ENCODE peak calls at places on chromosomes 13 and 19, in seven cellular contexts. A is IMR-90, G is HepG2, F is GM12878, S is A549, V is K562, P is H1. K is an unnamed sample.

GRCh38 chr19:50649433-50650391 is at the start of gene C19orf81:
- DNase-seq in A (peak), G (no peak), F (no peak), S (peak), V (peak), P (peak), K (peak)

GRCh38 chr13:65965496-65965895 is 1264.6 kb downstream of the PCDH9 start:
- DNase-seq in A (peak), G (no peak), F (no peak), S (no peak), V (no peak), P (no peak), K (no peak)

GRCh38 chr19:16589917-16590316 is 17.7 kb upstream of the SLC35E1 start:
- DNase-seq in A (no peak), G (no peak), F (no peak), S (no peak), V (no peak), P (no peak), K (no peak)

GRCh38 chr13:99528547-99528946 is 27.3 kb downstream of the TM9SF2 start:
- DNase-seq in A (no peak), G (peak), F (no peak), S (peak), V (no peak), P (no peak), K (no peak)

GRCh38 chr13:75326173-75327131 is 155.5 kb downstream of the TBC1D4 start:
- DNase-seq in A (peak), G (no peak), F (no peak), S (no peak), V (peak), P (no peak), K (no peak)

GRCh38 chr13:81048026-81048461 is 707.1 kb upstream of the SPRY2 start:
- DNase-seq in A (no peak), G (no peak), F (peak), S (no peak), V (no peak), P (no peak), K (no peak)

GRCh38 chr19:57308514-57308913 is 11.8 kb upstream of the ZNF543 start:
- DNase-seq in A (no peak), G (no peak), F (no peak), S (no peak), V (no peak), P (no peak), K (no peak)

GRCh38 chr19:39112338-39112890 is 13.2 kb upstream of the PAK4 start:
- DNase-seq in A (no peak), G (no peak), F (no peak), S (peak), V (no peak), P (no peak), K (peak)

GRCh38 chr13:44237276-44237767 is 136.3 kb upstream of the SERP2 start:
- DNase-seq in A (peak), G (no peak), F (peak), S (peak), V (no peak), P (no peak), K (no peak)

GRCh38 chr13:79096099-79096498 is 310.0 kb downstream of the RBM26 start:
- DNase-seq in A (no peak), G (no peak), F (no peak), S (no peak), V (no peak), P (no peak), K (no peak)

GRCh38 chr19:27392027-27392632 is 1820.8 kb downstream of the UQCRFS1 start:
- DNase-seq in A (no peak), G (no peak), F (no peak), S (no peak), V (no peak), P (no peak), K (no peak)

GRCh38 chr13:50676602-50677001 is 166.9 kb downstream of the DLEU7 start:
- DNase-seq in A (peak), G (no peak), F (no peak), S (no peak), V (no peak), P (no peak), K (no peak)

GRCh38 chr13:50679321-50679720 is 164.2 kb downstream of the DLEU7 start:
- DNase-seq in A (no peak), G (no peak), F (no peak), S (no peak), V (no peak), P (no peak), K (no peak)

GRCh38 chr13:50677687-50678463 is 165.6 kb downstream of the DLEU7 start:
- DNase-seq in A (peak), G (no peak), F (no peak), S (no peak), V (no peak), P (no peak), K (no peak)

GRCh38 chr13:50682002-50682401 is 161.5 kb downstream of the DLEU7 start:
- DNase-seq in A (no peak), G (no peak), F (no peak), S (no peak), V (no peak), P (no peak), K (no peak)

GRCh38 chr13:50678464-50679162 is 164.9 kb downstream of the DLEU7 start:
- DNase-seq in A (peak), G (no peak), F (no peak), S (no peak), V (no peak), P (no peak), K (peak)
- TF ChIP-seq CEBPB in A (peak), G (no peak), F (no peak), S (no peak), V (no peak), P (no peak), K (peak)

DNA sequence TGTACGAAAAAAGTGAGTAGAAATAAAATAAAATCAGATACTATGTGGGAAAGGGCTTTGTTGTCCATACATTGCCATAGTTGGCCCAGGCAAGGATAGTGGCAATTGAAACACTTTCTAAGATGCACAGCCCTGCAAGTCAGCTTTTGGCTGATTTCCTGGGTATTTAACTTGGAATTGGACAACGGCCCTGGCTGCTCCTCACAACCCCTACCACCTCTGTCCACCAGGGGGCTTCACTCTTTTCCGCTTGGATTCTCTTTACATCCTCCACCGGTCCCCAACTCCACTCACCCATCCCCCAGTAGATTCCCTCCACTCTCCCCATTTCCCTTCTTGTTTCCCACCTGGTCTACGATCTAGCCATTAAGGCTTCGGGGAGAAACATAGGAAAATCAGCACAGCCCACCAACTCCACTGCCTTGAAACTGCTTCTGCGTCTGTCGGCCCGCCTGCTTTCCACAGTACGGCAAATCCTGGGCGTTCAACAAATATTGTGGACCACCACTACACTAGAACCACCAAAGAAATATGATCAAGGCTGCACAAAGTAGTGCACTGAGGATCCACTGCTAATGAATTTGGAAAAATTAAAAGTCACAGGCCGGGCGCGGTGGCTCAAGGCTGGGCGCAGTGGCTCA is 48.6 kb upstream of the GTF3A start:
- DNase-seq in A (peak), G (peak), F (no peak), S (peak), V (peak), P (peak), K (peak)
- TF ChIP-seq CEBPB in A (no peak), G (no peak), F (no peak), S (no peak), V (no peak), P (no peak), K (no peak)

GRCh38 chr13:67238277-67238859 is 8.2 kb upstream of the PCDH9 start:
- DNase-seq in A (peak), G (peak), F (no peak), S (no peak), V (peak), P (no peak), K (peak)
- TF ChIP-seq CEBPB in A (no peak), G (no peak), F (no peak), S (no peak), V (no peak), P (no peak), K (no peak)

GRCh38 chr13:112101360-112101930 is 34.5 kb downstream of the SOX1 start:
- DNase-seq in A (no peak), G (no peak), F (no peak), S (no peak), V (no peak), P (no peak), K (no peak)
- TF ChIP-seq CEBPB in A (no peak), G (no peak), F (no peak), S (no peak), V (no peak), P (no peak), K (no peak)

GRCh38 chr19:14611051-14611450 is 28.2 kb downstream of the CLEC17A start:
- DNase-seq in A (no peak), G (no peak), F (no peak), S (no peak), V (no peak), P (no peak), K (no peak)

GRCh38 chr19:14603990-14604387 is 21.1 kb downstream of the CLEC17A start:
- DNase-seq in A (no peak), G (no peak), F (peak), S (no peak), V (no peak), P (no peak), K (no peak)

DNA sequence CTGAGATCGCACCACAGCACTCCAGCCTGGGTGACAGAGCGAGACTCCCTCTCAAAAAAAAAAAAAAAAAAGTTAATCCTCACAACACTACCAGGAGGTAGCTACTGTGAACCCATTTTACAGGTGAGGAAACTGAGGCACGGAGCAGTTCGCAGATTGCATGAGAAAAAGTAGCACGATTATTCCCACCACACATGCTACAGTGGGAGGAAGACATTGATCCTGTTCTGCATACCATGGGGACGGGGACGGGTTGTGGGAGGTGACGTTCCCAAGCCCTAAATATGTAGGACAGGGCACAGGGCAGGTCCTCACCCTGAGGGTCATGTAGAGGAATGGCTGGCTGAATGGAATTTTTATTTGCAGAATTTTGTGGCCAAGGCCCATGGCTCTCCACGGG is 23.7 kb downstream of the CLEC17A start:
- DNase-seq in A (no peak), G (no peak), F (no peak), S (no peak), V (no peak), P (no peak), K (no peak)
- TF ChIP-seq CEBPB in A (no peak), G (no peak), F (no peak), S (no peak), V (no peak), P (no peak), K (no peak)

DNA sequence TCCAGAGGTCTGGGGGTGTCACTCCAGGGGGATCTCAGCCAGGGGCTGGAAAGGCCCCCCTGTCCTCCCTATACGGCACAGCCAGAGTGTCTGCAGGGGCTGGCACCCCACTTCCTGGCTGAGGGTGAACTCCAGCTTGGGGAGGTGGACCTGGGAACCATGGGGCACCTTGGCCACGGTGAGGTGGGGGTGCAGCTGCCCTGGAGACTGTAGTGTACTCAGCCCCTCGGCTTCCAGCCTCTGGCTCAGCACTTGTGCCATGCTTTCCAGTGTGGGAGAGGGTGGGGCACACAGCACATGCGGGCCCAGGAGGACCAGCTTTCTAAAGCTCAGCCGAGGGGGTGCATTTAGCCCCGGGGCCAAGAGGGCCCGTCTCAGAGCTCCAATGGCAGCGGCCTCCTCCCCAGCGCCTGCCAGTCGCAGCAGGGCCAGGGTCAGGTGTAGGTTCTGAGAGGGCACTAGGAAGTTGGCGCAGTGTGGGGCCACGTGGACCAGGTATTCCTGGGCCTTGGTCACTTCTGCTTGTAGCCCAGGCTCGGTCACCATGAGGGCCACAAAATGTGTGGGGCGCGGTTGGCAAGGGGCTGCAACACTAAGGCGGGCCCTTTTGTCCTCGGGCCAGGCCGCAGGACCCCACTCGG is 1.4 kb downstream of the LENG9 start:
- DNase-seq in A (no peak), G (no peak), F (no peak), S (no peak), V (no peak), P (no peak), K (no peak)
- TF ChIP-seq CEBPB in A (no peak), G (no peak), F (no peak), S (no peak), V (no peak), P (no peak), K (no peak)

GRCh38 chr19:15332311-15332996 is at the start of gene BRD4:
- DNase-seq in A (peak), G (no peak), F (no peak), S (peak), V (peak), P (peak), K (no peak)
- TF ChIP-seq CEBPB in A (no peak), G (no peak), F (no peak), S (no peak), V (no peak), P (no peak), K (no peak)